ENCODE peak calls at places on chromosome 9, in nine cellular contexts. M is cardiac fibroblast, J is endothelial cell, O is neural crest cell, W is PC-3, X is psoas muscle, T is AG09309, Z is retinal pigment epithelial cell, G is heart left ventricle. H is an unnamed sample.

GRCh38 chr9:124420991-124421543 is 5.8 kb upstream of the PSMB7 start:
- DNase-seq in O (no peak), W (no peak), M (peak), J (no peak), X (no peak), G (no peak), Z (no peak), T (no peak), H (no peak)

GRCh38 chr9:20490246-20490834 is 132.0 kb downstream of the MLLT3 start:
- DNase-seq in T (no peak), X (no peak), Z (no peak), G (no peak), O (no peak), W (no peak), M (no peak), J (no peak), H (no peak)

GRCh38 chr9:107809859-107810492 is 320.4 kb upstream of the KLF4 start:
- DNase-seq in J (no peak), T (no peak), M (peak), X (no peak), Z (no peak), O (no peak), G (no peak), W (peak), H (no peak)

GRCh38 chr9:137384116-137384756 is 38.7 kb downstream of the EXD3 start:
- DNase-seq in M (no peak), O (no peak), T (no peak), J (no peak), W (no peak), Z (no peak), X (peak), G (peak), H (no peak)

GRCh38 chr9:93890436-93890935 is 64.7 kb downstream of the BARX1 start:
- DNase-seq in G (no peak), W (no peak), J (no peak), T (no peak), Z (no peak), M (no peak), X (no peak), O (no peak), H (no peak)

GRCh38 chr9:124309665-124310064 is 51.9 kb downstream of the NEK6 start:
- DNase-seq in Z (peak), J (no peak), G (no peak), W (peak), O (no peak), T (peak), X (peak), M (peak), H (peak)

GRCh38 chr9:68920921-68921320 is 93.0 kb downstream of the PRKACG start:
- DNase-seq in Z (no peak), G (no peak), W (no peak), M (no peak), O (no peak), J (no peak), T (no peak), X (no peak), H (no peak)

GRCh38 chr9:137369111-137369787 is 53.7 kb downstream of the EXD3 start:
- DNase-seq in M (no peak), J (no peak), O (no peak), T (no peak), G (peak), W (no peak), X (no peak), Z (no peak), H (no peak)

GRCh38 chr9:16090907-16091629 is 538.2 kb downstream of the CCDC171 start:
- DNase-seq in O (no peak), X (no peak), M (no peak), J (no peak), W (no peak), Z (no peak), G (no peak), T (no peak), H (no peak)

GRCh38 chr9:107755267-107755666 is 265.7 kb upstream of the KLF4 start:
- DNase-seq in J (no peak), G (no peak), O (no peak), T (no peak), M (peak), W (peak), Z (peak), X (no peak), H (peak)

DNA sequence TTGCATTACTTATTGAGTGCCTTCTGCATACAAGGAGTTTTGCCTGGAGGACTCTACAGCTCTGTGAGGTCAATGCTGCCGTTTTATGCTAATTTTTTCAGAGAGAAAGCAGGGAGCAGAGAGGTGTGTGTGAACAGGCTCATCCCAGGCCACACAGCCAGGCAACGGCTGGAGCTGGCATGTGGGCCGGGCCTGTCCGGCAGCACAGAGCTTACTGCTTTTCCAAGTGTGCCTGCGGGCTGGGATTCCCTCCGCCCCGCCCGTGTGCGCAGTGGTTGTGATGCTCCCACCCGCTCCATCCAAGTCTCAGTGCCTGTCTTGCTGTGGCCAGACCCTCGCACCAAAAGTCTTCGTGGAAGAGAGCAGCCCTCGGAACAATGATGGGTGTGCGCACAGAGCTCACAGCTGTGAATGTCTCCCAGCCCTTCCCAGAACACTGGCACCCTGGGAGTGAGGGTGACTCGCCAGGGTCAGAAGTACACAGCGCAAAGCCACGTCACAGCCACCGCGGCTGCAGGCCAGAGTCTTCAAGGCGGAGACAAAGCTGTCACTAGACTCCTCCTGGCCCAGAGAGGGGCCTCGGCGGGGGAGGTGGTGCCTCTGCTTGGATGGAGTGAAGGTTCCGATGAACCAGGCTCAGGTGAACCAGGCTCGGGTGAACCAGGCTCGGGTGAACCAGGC is 82.8 kb downstream of the COL5A1 start:
- DNase-seq in O (no peak), G (no peak), M (peak), T (no peak), W (no peak), X (peak), Z (no peak), J (no peak), H (no peak)
- TF ChIP-seq CTCF in O (no peak), G (no peak), M (no peak), T (no peak), W (no peak), X (no peak), Z (no peak), J (no peak), H (no peak)

GRCh38 chr9:98707158-98708102 is 1.3 kb downstream of the GABBR2 start:
- DNase-seq in W (peak), J (peak), G (peak), O (peak), X (peak), T (peak), M (peak), Z (peak), H (peak)
- TF ChIP-seq CTCF in W (peak), J (peak), G (peak), O (peak), X (peak), T (peak), M (peak), Z (peak), H (peak)

GRCh38 chr9:21696411-21696865 is 106.0 kb upstream of the MTAP start:
- DNase-seq in G (no peak), W (no peak), X (no peak), Z (no peak), T (no peak), M (peak), O (no peak), J (no peak), H (peak)
- TF ChIP-seq CTCF in G (no peak), W (peak), X (no peak), Z (peak), T (no peak), M (peak), O (no peak), J (no peak), H (no peak)

GRCh38 chr9:19085295-19085694 is 17.4 kb downstream of the HAUS6 start:
- DNase-seq in W (peak), Z (no peak), J (no peak), O (no peak), M (no peak), T (no peak), G (no peak), X (no peak), H (peak)
- TF ChIP-seq CTCF in W (peak), Z (peak), J (peak), O (peak), M (peak), T (peak), G (peak), X (no peak), H (peak)

GRCh38 chr9:134216961-134217360 is 52.6 kb upstream of the RNU6ATAC start:
- DNase-seq in X (peak), W (no peak), Z (no peak), O (no peak), J (no peak), M (no peak), G (no peak), T (no peak), H (no peak)

GRCh38 chr9:134216449-134216951 is 52.1 kb upstream of the RNU6ATAC start:
- DNase-seq in G (no peak), O (no peak), J (no peak), T (no peak), Z (no peak), X (peak), W (no peak), M (no peak), H (no peak)

GRCh38 chr9:134218230-134218629 is 53.9 kb upstream of the RNU6ATAC start:
- DNase-seq in Z (no peak), X (peak), T (no peak), W (no peak), G (no peak), O (no peak), J (no peak), M (no peak), H (no peak)

GRCh38 chr9:134215709-134216448 is 51.5 kb upstream of the RNU6ATAC start:
- DNase-seq in X (peak), Z (no peak), O (no peak), J (peak), T (no peak), W (no peak), M (peak), G (no peak), H (no peak)

DNA sequence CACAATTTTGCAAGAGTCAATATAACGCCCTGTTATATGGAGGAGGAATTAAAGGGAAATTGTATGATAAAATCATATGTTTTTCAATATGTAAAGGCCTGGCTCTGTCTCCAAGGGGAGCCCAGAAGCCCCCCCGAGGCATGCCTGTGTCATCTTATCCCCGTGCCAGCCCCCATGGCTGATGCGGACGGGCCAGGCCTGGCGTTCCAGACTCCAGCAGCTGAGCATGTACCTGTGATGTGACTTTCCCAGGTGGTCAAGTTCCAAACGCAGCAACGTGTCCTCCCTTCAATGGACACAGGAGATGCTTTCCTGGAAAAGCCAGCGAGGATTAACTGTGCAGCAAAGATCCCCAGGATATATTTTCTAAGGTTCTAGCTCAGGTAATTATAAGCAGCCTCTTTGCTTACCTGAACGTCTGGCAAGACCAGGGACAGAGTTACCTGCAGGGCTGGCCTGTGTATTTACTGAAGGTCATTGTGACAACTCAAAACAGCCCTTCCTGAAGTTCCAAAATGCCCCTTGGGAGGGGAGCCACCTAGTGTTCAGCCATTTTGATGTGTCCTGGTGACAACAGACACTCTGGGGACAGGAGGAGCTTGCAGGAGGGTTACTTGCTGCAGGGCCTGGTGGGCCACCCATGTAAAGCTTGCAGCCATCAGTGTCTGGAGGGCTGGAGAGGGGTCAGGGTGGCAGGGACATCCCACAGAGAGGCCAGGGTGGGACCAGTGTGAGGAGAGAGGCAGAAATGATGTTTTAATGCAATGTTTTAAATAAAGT is 53.3 kb upstream of the RNU6ATAC start:
- DNase-seq in Z (no peak), W (peak), T (no peak), J (no peak), O (no peak), G (no peak), X (peak), M (no peak), H (peak)
- TF ChIP-seq CTCF in Z (peak), W (peak), T (peak), J (no peak), O (no peak), G (peak), X (peak), M (no peak), H (peak)

GRCh38 chr9:131837316-131837715 is 97.4 kb upstream of the RAPGEF1 start:
- DNase-seq in O (no peak), T (no peak), Z (no peak), J (peak), M (peak), W (peak), G (peak), X (no peak), H (no peak)
- TF ChIP-seq CTCF in O (peak), T (peak), Z (peak), J (no peak), M (no peak), W (peak), G (peak), X (peak), H (peak)

GRCh38 chr9:38733503-38733902 is 13.6 kb upstream of the FAM240B start:
- DNase-seq in O (no peak), G (no peak), W (no peak), J (no peak), X (no peak), T (no peak), Z (no peak), M (no peak), H (no peak)
- TF ChIP-seq CTCF in O (no peak), G (no peak), W (no peak), J (no peak), X (no peak), T (no peak), Z (no peak), M (no peak), H (no peak)

DNA sequence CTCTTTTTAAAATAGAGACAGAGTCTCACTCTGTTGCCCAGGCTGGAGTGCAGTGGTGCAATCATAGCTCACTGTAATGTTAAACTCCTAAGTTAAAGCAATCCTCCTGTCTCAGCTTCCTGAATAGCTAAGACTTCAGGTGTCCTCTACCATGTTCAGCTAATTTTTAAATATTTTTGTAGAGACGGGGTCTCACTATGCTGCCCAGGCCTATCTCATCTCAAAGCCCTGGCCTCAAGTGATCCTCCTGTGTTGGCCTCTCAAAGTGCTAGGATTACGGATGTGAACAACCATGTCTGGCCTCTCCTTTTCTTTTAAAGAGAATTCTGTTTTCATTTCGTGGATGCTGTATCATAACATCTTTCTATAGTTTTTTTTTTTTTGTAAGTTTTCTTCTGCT is 11.7 kb downstream of the STX17 start:
- DNase-seq in T (no peak), O (no peak), Z (no peak), W (no peak), M (no peak), G (no peak), X (no peak), J (no peak), H (no peak)
- TF ChIP-seq CTCF in T (no peak), O (no peak), Z (no peak), W (no peak), M (no peak), G (no peak), X (no peak), J (no peak), H (no peak)

GRCh38 chr9:122151267-122151828 is 8.2 kb downstream of the NDUFA8 start:
- DNase-seq in Z (no peak), J (no peak), G (no peak), O (no peak), M (no peak), T (no peak), W (no peak), X (peak), H (no peak)
- TF ChIP-seq CTCF in Z (no peak), J (no peak), G (no peak), O (no peak), M (no peak), T (no peak), W (no peak), X (no peak), H (no peak)

GRCh38 chr9:127393680-127394079 is 3.3 kb upstream of the SLC2A8 start:
- DNase-seq in J (no peak), W (peak), T (no peak), O (no peak), Z (no peak), M (peak), X (no peak), G (no peak), H (no peak)
- TF ChIP-seq CTCF in J (no peak), W (peak), T (peak), O (no peak), Z (peak), M (peak), X (no peak), G (no peak), H (no peak)

H was measured in A673.